ENCODE peak calls at places on chromosomes 6 and 20, in ten cellular contexts. G is aorta; U is transverse colon; I is effector memory CD4-positive, alpha-beta T cell; L is hepatocyte; B is neural progenitor cell; S is uterus; A is tibial nerve; W is PC-3; V is body of pancreas. Y is an unnamed sample. For H3K4me1, the result is how much of the 10 kb centered on the place peaks cover.

GRCh38 chr20:50020283-50020682 is 37.5 kb downstream of the SNAI1 start:
- DNase-seq in W (peak), B (no peak), L (no peak), U (no peak), A (no peak), V (no peak), G (no peak), I (no peak), S (no peak), Y (no peak)

GRCh38 chr6:104885518-104886043 is 25.9 kb upstream of the HACE1 start:
- DNase-seq in G (no peak), B (no peak), U (no peak), L (no peak), I (no peak), S (no peak), W (no peak), A (no peak), V (no peak), Y (no peak)

GRCh38 chr6:157955675-157956074 is 26.0 kb upstream of the SYNJ2 start:
- DNase-seq in I (no peak), S (no peak), G (no peak), U (no peak), B (no peak), A (no peak), L (no peak), W (no peak), V (no peak), Y (no peak)

GRCh38 chr6:80433010-80433665 is 326.7 kb downstream of the BCKDHB start:
- DNase-seq in B (peak), G (no peak), A (no peak), V (no peak), S (no peak), U (no peak), L (no peak), I (no peak), W (no peak), Y (no peak)

GRCh38 chr6:37648465-37649330 is 49.0 kb downstream of the MDGA1 start:
- DNase-seq in V (peak), G (no peak), W (no peak), A (no peak), B (peak), S (no peak), U (no peak), I (no peak), L (peak), Y (no peak)

GRCh38 chr20:12965880-12966270 is 42.9 kb upstream of the SPTLC3 start:
- DNase-seq in L (no peak), I (no peak), S (no peak), G (no peak), U (no peak), B (peak), A (no peak), W (no peak), V (no peak), Y (no peak)

GRCh38 chr6:118528129-118528528 is 20.0 kb upstream of the PLN start:
- DNase-seq in G (no peak), S (no peak), L (no peak), U (no peak), A (no peak), I (no peak), V (no peak), B (no peak), W (no peak), Y (no peak)

GRCh38 chr6:131173680-131174079 is 38.4 kb downstream of the AKAP7 start:
- DNase-seq in L (no peak), V (no peak), S (no peak), I (no peak), U (no peak), W (no peak), B (no peak), A (no peak), G (no peak), Y (no peak)

GRCh38 chr6:99905209-99906106 is 88.6 kb downstream of the MCHR2 start:
- DNase-seq in S (no peak), L (peak), B (peak), W (peak), V (peak), U (no peak), G (no peak), I (no peak), A (no peak), Y (no peak)

GRCh38 chr6:81806793-81807565 is 54.5 kb upstream of the TENT5A start:
- DNase-seq in L (peak), A (no peak), B (peak), G (no peak), V (no peak), U (peak), I (no peak), S (no peak), W (peak), Y (no peak)

GRCh38 chr6:106886444-106886843 is 88.1 kb downstream of the CD24 start:
- DNase-seq in B (no peak), V (no peak), L (no peak), G (no peak), I (no peak), W (no peak), U (no peak), S (no peak), A (no peak), Y (no peak)
- H3K4me1 ChIP-seq in B (under half), V (half or more), L (half or more), G (under half), I (under half), W (under half), U (under half), S (under half), A (under half), Y (under half)

DNA sequence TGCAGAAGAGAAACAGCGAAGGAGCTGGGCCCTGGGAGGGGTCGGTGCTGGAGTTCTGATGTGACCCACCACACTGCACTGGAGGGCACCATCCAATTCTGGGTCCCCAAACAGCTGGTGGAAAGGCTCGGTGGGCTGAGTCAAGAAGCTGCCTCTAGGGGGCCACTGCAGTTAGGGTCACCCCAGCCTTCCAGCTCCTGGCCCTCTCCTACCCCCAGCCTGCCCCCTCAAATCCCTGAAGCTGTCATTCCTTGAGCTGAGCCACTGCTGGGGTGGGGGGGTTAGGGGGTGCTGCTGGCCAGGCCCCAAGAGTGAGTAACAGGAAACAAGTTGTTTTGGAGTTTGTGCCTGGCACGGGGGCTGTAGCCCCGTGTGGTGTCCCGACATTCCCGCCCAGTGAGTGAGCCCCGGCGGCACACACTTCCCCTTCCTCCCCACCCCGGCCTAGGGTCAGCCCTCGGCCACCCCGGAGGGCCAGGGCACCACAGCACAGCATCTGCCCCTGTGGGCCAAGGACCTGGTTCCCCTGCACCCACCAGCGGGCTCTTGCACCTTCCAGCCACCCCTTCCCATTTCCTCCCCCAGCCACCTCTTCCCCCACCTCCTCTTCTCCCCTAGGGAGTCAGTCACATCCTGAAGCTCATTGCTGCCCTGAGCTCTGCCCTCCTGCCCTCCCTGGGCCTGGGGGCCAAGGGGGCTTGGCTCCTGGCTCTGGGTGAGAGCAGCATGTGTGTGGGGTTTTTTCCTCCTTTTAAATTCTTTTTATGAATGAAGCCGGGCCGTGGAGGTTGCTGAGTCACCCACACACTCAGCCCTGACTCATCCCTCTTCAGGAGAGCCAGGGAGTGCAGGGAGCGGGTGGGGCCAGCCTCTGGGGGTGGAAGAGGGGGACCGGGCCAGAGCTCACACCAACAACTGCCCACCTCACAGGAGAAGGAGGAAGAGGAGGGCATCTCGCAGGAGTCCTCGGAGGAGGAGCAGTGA is 4.6 kb downstream of the SMIM29 start:
- DNase-seq in B (no peak), W (peak), U (peak), S (peak), V (peak), L (peak), A (peak), G (peak), I (no peak), Y (peak)
- H3K4me1 ChIP-seq in B (under half), W (half or more), U (under half), S (under half), V (under half), L (under half), A (half or more), G (under half), I (under half), Y (under half)

GRCh38 chr6:15352884-15353283 is 107.0 kb downstream of the JARID2 start:
- DNase-seq in S (no peak), B (no peak), U (no peak), I (no peak), A (no peak), V (no peak), G (no peak), L (no peak), W (peak), Y (no peak)
- H3K4me1 ChIP-seq in S (under half), B (under half), U (under half), I (under half), A (half or more), V (under half), G (under half), L (under half), W (under half), Y (under half)

DNA sequence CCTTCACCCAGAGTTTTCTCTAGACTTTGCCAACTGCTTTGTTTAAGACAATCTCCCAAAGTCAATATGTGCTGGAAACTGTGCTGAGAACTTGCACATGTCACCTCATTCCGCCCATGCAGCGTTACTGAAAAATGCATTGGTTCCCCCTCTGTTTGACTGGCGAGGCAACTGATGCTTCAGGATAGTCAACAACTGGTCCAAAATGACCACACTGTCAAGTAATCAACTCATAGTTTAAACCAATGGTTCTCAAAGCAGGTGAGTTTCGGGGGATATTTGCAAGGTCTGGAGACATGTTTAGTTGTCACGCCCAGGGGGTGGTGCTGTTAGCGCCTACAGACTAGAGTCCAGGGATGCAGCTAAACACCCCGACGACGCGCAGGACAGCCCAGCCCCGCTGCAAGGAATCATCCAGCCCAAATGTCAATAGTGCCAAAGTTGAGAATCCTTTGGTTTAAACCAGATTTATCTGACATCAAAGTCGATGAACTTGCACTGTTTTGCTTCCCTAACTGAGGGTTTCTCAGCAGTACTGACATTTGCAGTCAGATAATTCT is 170.0 kb downstream of the ZNF217 start:
- DNase-seq in I (no peak), V (no peak), L (no peak), U (no peak), W (no peak), B (no peak), A (no peak), S (no peak), G (no peak), Y (no peak)
- H3K4me1 ChIP-seq in I (under half), V (under half), L (under half), U (under half), W (under half), B (under half), A (under half), S (under half), G (under half), Y (under half)

GRCh38 chr6:32114853-32115252 is 5.7 kb upstream of the TNXB start:
- DNase-seq in B (no peak), G (no peak), L (peak), I (no peak), A (no peak), U (no peak), V (no peak), W (peak), S (no peak), Y (no peak)
- H3K4me1 ChIP-seq in B (under half), G (under half), L (under half), I (under half), A (half or more), U (under half), V (under half), W (under half), S (under half), Y (half or more)

GRCh38 chr6:156862711-156863110 is 85.5 kb downstream of the ARID1B start:
- DNase-seq in G (no peak), U (no peak), W (no peak), S (no peak), V (no peak), I (no peak), A (no peak), B (no peak), L (no peak), Y (no peak)

GRCh38 chr6:156865019-156865629 is 87.9 kb downstream of the ARID1B start:
- DNase-seq in I (no peak), U (no peak), S (no peak), W (no peak), B (no peak), V (no peak), A (no peak), L (no peak), G (no peak), Y (no peak)

GRCh38 chr6:156864557-156864956 is 87.4 kb downstream of the ARID1B start:
- DNase-seq in B (no peak), A (no peak), U (no peak), G (no peak), W (peak), I (no peak), S (no peak), V (no peak), L (no peak), Y (no peak)

GRCh38 chr6:156866181-156866862 is 89.1 kb downstream of the ARID1B start:
- DNase-seq in A (no peak), G (no peak), U (peak), S (peak), V (peak), L (peak), I (no peak), W (peak), B (no peak), Y (no peak)

GRCh38 chr6:156863504-156863903 is 86.3 kb downstream of the ARID1B start:
- DNase-seq in U (no peak), I (no peak), L (no peak), A (no peak), V (no peak), B (no peak), W (no peak), S (no peak), G (no peak), Y (no peak)
- H3K4me1 ChIP-seq in U (under half), I (under half), L (under half), A (under half), V (under half), B (under half), W (under half), S (under half), G (under half), Y (half or more)

DNA sequence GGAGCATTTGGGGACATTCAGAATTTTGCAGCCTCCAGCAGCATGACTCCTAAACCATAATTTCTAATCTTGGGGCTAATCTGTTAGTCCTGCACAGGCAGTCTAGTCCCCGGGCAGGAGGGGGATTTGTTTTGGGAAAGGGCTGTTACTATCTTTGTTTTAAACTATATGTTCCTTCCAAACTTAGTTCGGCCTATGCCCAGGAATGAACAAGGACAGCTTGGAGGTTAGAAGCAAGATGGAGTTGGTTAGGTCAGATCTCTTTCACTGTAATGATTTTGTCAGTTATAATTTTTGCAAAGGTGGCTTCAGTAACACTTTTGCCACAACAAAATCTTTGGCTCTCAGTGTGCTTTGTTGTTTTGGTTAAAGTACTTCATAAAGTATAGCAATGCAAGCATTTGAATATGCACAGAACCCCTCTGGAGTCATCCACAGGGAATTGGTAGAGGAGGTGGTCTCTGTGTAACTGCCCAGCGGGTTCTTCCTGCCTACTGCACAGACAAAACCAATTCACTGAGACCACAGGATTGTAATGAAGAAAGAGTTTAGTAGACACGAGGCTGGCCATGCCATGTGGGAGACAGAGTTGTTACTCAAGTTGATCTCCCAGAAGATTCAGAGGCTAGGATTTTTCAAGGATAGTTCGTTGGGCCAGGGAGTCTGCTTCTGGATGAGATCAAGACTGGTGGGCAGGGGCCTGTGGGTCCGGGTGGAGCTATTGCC is 224.1 kb upstream of the MYLIP start:
- DNase-seq in I (no peak), B (no peak), L (no peak), W (no peak), S (no peak), V (no peak), G (no peak), U (no peak), A (no peak), Y (no peak)
- H3K4me1 ChIP-seq in I (under half), B (under half), L (under half), W (under half), S (under half), V (under half), G (under half), U (under half), A (under half), Y (under half)

Y was measured in lower lobe of right lung.